ENCODE peak calls at places on chromosomes 4 and X, in six cellular contexts. E is dorsolateral prefrontal cortex, D is A673, U is upper lobe of right lung, A is astrocyte, N is breast epithelium. C is an unnamed sample.

GRCh38 chr4:135277980-135278315 is 1076.4 kb upstream of the PABPC4L start:
- DNase-seq in A (no peak), U (no peak), N (no peak), E (no peak), D (no peak), C (no peak)

GRCh38 chr4:141430686-141431085 is 205.7 kb upstream of the IL15 start:
- DNase-seq in U (no peak), D (no peak), N (no peak), A (no peak), E (no peak), C (no peak)

GRCh38 chrX:19554786-19555185 is 39.5 kb upstream of the MAP3K15 start:
- DNase-seq in E (no peak), A (peak; percentile 86), U (no peak), D (no peak), N (no peak), C (no peak)

GRCh38 chr4:124931050-124931449 is 218.5 kb upstream of the ANKRD50 start:
- DNase-seq in A (peak; percentile 87), E (no peak), D (no peak), U (no peak), N (no peak), C (no peak)

GRCh38 chrX:25191403-25191802 is 175.6 kb upstream of the ARX start:
- DNase-seq in U (no peak), N (no peak), A (no peak), E (no peak), D (no peak), C (no peak)

GRCh38 chr4:109390369-109390768 is 43.2 kb upstream of the SEC24B start:
- DNase-seq in D (no peak), A (no peak), E (no peak), U (no peak), N (no peak), C (no peak)

GRCh38 chr4:182695842-182696241 is 221.3 kb downstream of the DCTD start:
- DNase-seq in U (no peak), E (no peak), A (peak; percentile 23), N (no peak), D (no peak), C (no peak)

GRCh38 chr4:165560941-165561340 is 182.1 kb downstream of the CPE start:
- DNase-seq in U (no peak), D (no peak), E (no peak), N (no peak), A (peak; percentile 56), C (no peak)

GRCh38 chr4:10460313-10461047 is 3.3 kb upstream of the ZNF518B start:
- DNase-seq in D (no peak), E (no peak), A (no peak), U (no peak), N (no peak), C (no peak)

GRCh38 chr4:61678297-61678696 is 478.2 kb downstream of the ADGRL3 start:
- DNase-seq in U (no peak), E (no peak), N (no peak), D (no peak), A (no peak), C (no peak)

GRCh38 chr4:119113033-119113655 is 22.5 kb upstream of the MYOZ2 start:
- DNase-seq in U (no peak), D (peak; percentile 61), E (no peak), N (no peak), A (peak; percentile 94), C (no peak)

GRCh38 chr4:156085073-156085472 is 131.4 kb upstream of the CTSO start:
- DNase-seq in U (no peak), N (no peak), E (no peak), D (no peak), A (no peak), C (no peak)

GRCh38 chr4:155624478-155624877 is 42.2 kb upstream of the GUCY1A1 start:
- DNase-seq in E (no peak), D (no peak), U (no peak), A (no peak), N (no peak), C (no peak)

GRCh38 chrX:56764153-56764974 is 35.3 kb downstream of the NBDY start:
- DNase-seq in D (peak; percentile 88), N (no peak), E (peak; percentile 80), A (peak; percentile 56), U (no peak), C (no peak)

GRCh38 chr4:76744253-76744921 is 153.6 kb downstream of the SOWAHB start:
- DNase-seq in D (peak; percentile 23), E (no peak), N (no peak), U (no peak), A (peak; percentile 82), C (no peak)

GRCh38 chrX:152177052-152177451 is 38.7 kb upstream of the MAGEA10 start:
- DNase-seq in U (no peak), A (no peak), E (no peak), D (no peak), N (no peak), C (no peak)

GRCh38 chr4:2995546-2996265 is 32.3 kb downstream of the GRK4 start:
- DNase-seq in A (peak; percentile 30), D (no peak), E (no peak), N (no peak), U (no peak), C (no peak)

GRCh38 chr4:48138511-48138910 is 4.5 kb upstream of the TXK start:
- DNase-seq in A (no peak), U (no peak), D (no peak), E (no peak), N (no peak), C (no peak)

GRCh38 chr4:48141048-48141447 is 7.0 kb upstream of the TXK start:
- DNase-seq in D (peak; percentile 71), A (peak; percentile 14), U (no peak), E (no peak), N (no peak), C (no peak)

GRCh38 chr4:48137766-48138349 is 3.8 kb upstream of the TXK start:
- DNase-seq in D (no peak), E (no peak), U (no peak), A (no peak), N (no peak), C (no peak)

GRCh38 chr4:48139688-48140087 is 5.6 kb upstream of the TXK start:
- DNase-seq in E (no peak), D (no peak), N (no peak), U (no peak), A (no peak), C (no peak)

GRCh38 chr4:48138936-48139335 is 4.9 kb upstream of the TXK start:
- DNase-seq in U (no peak), E (no peak), A (no peak), N (no peak), D (no peak), C (no peak)
- H3K27ac ChIP-seq in U (no peak overlapping the region), E (no peak overlapping the region), A (no peak overlapping the region), N (no peak overlapping the region), D (no peak overlapping the region), C (no peak overlapping the region)

DNA sequence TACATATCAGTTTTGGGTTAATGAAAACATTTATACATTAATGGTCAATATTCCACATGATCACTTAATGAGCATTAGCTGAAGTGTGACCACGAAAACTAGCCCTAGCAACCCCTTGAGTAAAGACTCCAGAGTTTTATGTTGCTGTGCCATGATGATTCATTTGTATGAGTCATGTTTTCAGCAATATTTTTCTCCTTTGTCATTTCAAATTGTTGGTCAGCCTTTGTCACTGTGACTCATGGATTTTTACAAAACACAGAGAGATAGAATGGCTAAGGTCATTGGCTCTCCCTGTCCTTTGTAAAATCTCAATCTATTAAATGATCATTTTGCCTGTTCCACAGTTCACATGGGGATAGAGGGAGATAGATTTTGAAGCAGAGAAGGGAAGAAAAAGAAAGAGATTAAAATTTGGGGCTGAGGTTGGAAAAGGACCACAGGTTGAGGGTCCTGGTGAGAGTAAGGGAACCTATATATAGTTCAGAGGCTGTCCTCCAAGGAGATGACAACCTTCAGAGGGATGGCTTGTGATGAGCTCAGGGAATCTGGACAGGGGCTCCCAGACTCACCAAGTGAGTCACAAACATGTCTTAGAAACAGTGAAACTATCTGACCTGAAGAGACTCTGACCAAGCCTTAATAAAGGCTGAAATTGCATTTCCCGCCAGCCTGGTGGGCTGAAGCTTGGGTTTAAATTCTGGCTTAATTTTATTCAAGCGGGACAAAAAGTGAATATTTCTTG is 25.6 kb downstream of the NR0B1 start:
- DNase-seq in U (no peak), D (peak; percentile 36), A (peak; percentile 90), N (no peak), E (no peak), C (no peak)
- H3K27ac ChIP-seq in U (no peak overlapping the region), D (no peak overlapping the region), A (peak overlapping the region; percentile 91), N (no peak overlapping the region), E (no peak overlapping the region), C (no peak overlapping the region)

GRCh38 chr4:75634281-75634680 is 4.0 kb upstream of the CDKL2 start:
- DNase-seq in D (no peak), A (peak; percentile 32), U (no peak), N (no peak), E (no peak), C (no peak)

GRCh38 chr4:75630932-75631320 is 598 bp upstream of the CDKL2 start:
- DNase-seq in D (no peak), A (no peak), E (no peak), U (no peak), N (no peak), C (no peak)

GRCh38 chr4:75629239-75629638 is 1.1 kb downstream of the CDKL2 start:
- DNase-seq in N (no peak), U (no peak), D (no peak), A (no peak), E (no peak), C (no peak)

GRCh38 chr4:75633846-75634245 is 3.5 kb upstream of the CDKL2 start:
- DNase-seq in A (peak; percentile 84), N (no peak), E (no peak), D (no peak), U (no peak), C (no peak)

DNA sequence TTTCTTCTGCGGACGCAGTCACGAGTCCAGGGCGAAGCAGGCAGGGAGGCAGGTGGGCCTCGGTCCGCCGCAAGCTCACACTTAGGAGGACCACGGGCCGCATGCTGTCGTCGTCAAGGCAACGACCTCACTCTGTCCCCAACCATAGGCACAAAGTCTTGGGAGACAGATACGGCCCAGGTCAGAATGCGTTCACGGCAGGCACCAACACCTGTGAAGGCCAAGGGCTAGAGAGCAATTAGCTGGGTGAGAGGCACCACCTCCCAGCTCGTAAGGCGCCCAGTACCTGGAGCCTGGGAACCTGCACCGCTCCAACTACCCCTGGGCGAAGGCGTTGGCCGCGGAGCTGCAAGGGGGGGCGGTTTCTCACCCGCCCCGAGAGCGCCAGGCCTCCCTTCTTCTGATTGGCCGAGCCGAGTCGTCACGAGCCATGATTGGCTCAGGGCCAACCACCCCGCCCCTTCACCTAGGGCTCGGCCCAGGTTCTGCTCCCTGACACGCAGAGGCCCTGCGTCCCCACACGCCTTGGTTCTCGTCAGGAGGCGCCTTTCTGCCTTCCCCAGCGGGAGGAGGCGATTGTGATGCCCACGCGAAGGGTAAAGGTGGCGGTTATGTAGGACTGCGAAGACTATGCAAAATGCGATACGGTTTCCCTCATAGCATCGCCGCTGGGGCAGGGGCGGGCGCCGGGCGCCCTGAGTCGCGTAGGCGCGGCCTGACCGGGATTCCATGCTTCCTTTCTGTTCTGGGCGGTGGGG is at the start of gene CDKL2:
- DNase-seq in A (peak; percentile 36), D (peak; percentile 71), N (peak; percentile 85), E (peak; percentile 90), U (peak; percentile 97), C (peak; percentile 78)
- H3K27ac ChIP-seq in A (no peak within 1 kb of the TSS), D (no peak within 1 kb of the TSS), N (no peak within 1 kb of the TSS), E (peak within 1 kb of the TSS; percentile 83), U (peak within 1 kb of the TSS; percentile 70), C (peak within 1 kb of the TSS; percentile 52)

DNA sequence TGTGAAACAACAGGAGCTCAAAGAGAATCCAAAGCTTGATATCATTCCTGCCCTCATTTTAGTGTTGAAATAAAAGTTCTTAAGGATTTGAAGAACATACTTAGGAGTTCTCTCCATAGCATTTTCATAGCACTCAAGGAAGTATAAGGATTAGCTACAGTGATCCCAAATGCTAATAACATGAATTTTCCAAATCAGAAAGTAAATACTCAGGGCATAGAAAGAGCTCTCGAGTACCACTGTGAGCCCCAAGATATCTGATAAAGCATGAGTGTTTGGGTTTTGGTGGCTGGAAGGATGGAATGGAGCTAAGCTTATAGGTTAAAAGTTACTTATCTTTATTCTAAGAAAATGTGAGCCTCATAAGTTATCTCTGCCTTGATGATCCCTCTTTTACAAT is 584.9 kb downstream of the KCNIP4 start:
- DNase-seq in U (no peak), A (no peak), N (no peak), E (no peak), D (no peak), C (no peak)
- H3K27ac ChIP-seq in U (no peak overlapping the region), A (no peak overlapping the region), N (no peak overlapping the region), E (no peak overlapping the region), D (no peak overlapping the region), C (no peak overlapping the region)